ENCODE peak calls at places on chromosomes 2 and 18, in four cellular contexts. One of them, this sample, is unnamed.

GRCh38 chr2:191740016-191740419 is 62.1 kb downstream of the NABP1 start:
- DNase-seq in SK-N-SH: no peak
- DNase-seq in A549: peak; percentile 3
- DNase-seq in H1: no peak
- DNase-seq in this sample: no peak

GRCh38 chr2:213306320-213306942 is 22.2 kb downstream of the SPAG16 start:
- DNase-seq in A549: no peak
- DNase-seq in H1: no peak
- DNase-seq in SK-N-SH: no peak
- DNase-seq in this sample: peak; percentile 43

GRCh38 chr2:175823291-175824073 is 178.6 kb downstream of the LNPK start:
- DNase-seq in A549: no peak
- DNase-seq in H1: no peak
- DNase-seq in SK-N-SH: no peak
- DNase-seq in this sample: no peak

GRCh38 chr2:43531251-43531650 is 64.6 kb downstream of the THADA start:
- DNase-seq in H1: no peak
- DNase-seq in A549: no peak
- DNase-seq in SK-N-SH: no peak
- DNase-seq in this sample: no peak

GRCh38 chr2:1101982-1102381 is 151.3 kb downstream of the SNTG2 start:
- DNase-seq in A549: no peak
- DNase-seq in SK-N-SH: no peak
- DNase-seq in H1: no peak
- DNase-seq in this sample: no peak

GRCh38 chr2:114929225-114929624 is 486.8 kb downstream of the DPP10 start:
- DNase-seq in A549: no peak
- DNase-seq in H1: no peak
- DNase-seq in SK-N-SH: no peak
- DNase-seq in this sample: no peak

GRCh38 chr2:197445746-197446145 is 7.6 kb upstream of the COQ10B start:
- DNase-seq in A549: no peak
- DNase-seq in H1: no peak
- DNase-seq in SK-N-SH: no peak
- DNase-seq in this sample: no peak

GRCh38 chr18:32661486-32662299 is 111.1 kb downstream of the KLHL14 start:
- DNase-seq in SK-N-SH: no peak
- DNase-seq in H1: no peak
- DNase-seq in A549: no peak
- DNase-seq in this sample: no peak

GRCh38 chr2:241225983-241226382 is 37.5 kb downstream of the ANO7 start:
- DNase-seq in A549: no peak
- DNase-seq in SK-N-SH: no peak
- DNase-seq in H1: no peak
- DNase-seq in this sample: no peak

GRCh38 chr18:9135912-9136314 is 668 bp upstream of the ANKRD12 start:
- DNase-seq in SK-N-SH: no peak
- DNase-seq in A549: peak; percentile 6
- DNase-seq in H1: peak; percentile 89
- DNase-seq in this sample: no peak

GRCh38 chr2:69260666-69261065 is 126.4 kb downstream of the GFPT1 start:
- DNase-seq in H1: no peak
- DNase-seq in A549: no peak
- DNase-seq in SK-N-SH: no peak
- DNase-seq in this sample: no peak

GRCh38 chr2:45867800-45868199 is 216.3 kb downstream of the PRKCE start:
- DNase-seq in A549: no peak
- DNase-seq in H1: no peak
- DNase-seq in SK-N-SH: no peak
- DNase-seq in this sample: no peak

GRCh38 chr2:926259-926780 is 24.3 kb upstream of the SNTG2 start:
- DNase-seq in H1: no peak
- DNase-seq in A549: no peak
- DNase-seq in SK-N-SH: no peak
- DNase-seq in this sample: no peak

GRCh38 chr2:241199286-241199685 is 10.8 kb downstream of the ANO7 start:
- DNase-seq in SK-N-SH: no peak
- DNase-seq in H1: peak; percentile 47
- DNase-seq in A549: no peak
- DNase-seq in this sample: no peak

GRCh38 chr2:77552956-77553355 is 30.8 kb upstream of the LRRTM4 start:
- DNase-seq in A549: no peak
- DNase-seq in H1: no peak
- DNase-seq in SK-N-SH: no peak
- DNase-seq in this sample: no peak

GRCh38 chr2:36530178-36530982 is 67.6 kb downstream of the FEZ2 start:
- DNase-seq in H1: no peak
- DNase-seq in A549: no peak
- DNase-seq in SK-N-SH: no peak
- DNase-seq in this sample: no peak

GRCh38 chr2:98102878-98103277 is 15.9 kb downstream of the VWA3B start:
- DNase-seq in H1: no peak
- DNase-seq in SK-N-SH: no peak
- DNase-seq in A549: no peak
- DNase-seq in this sample: no peak

GRCh38 chr2:112692914-112693313 is 27.9 kb upstream of the NT5DC4 start:
- DNase-seq in A549: no peak
- DNase-seq in H1: no peak
- DNase-seq in SK-N-SH: no peak
- DNase-seq in this sample: no peak

GRCh38 chr18:63511285-63511684 is 30.9 kb upstream of the SERPINB12 start:
- DNase-seq in SK-N-SH: peak; percentile 23
- DNase-seq in H1: peak; percentile 68
- DNase-seq in A549: peak; percentile 13
- DNase-seq in this sample: no peak

GRCh38 chr2:202721621-202722020 is 86.9 kb downstream of the FAM117B start:
- DNase-seq in A549: no peak
- DNase-seq in SK-N-SH: no peak
- DNase-seq in H1: no peak
- DNase-seq in this sample: no peak

GRCh38 chr2:11872247-11872947 is 126.0 kb downstream of the LPIN1 start:
- DNase-seq in A549: no peak
- DNase-seq in SK-N-SH: no peak
- DNase-seq in H1: no peak
- DNase-seq in this sample: no peak

GRCh38 chr2:199682001-199682400 is 169.0 kb downstream of the FTCDNL1 start:
- DNase-seq in H1: no peak
- DNase-seq in A549: no peak
- DNase-seq in SK-N-SH: no peak
- DNase-seq in this sample: no peak

GRCh38 chr18:76380791-76381405 is 114.1 kb downstream of the ZNF516 start:
- DNase-seq in H1: peak; percentile 90
- DNase-seq in A549: peak; percentile 54
- DNase-seq in SK-N-SH: no peak
- DNase-seq in this sample: no peak

GRCh38 chr2:31962757-31963361 is 47.9 kb downstream of the MEMO1 start:
- DNase-seq in SK-N-SH: no peak
- DNase-seq in A549: no peak
- DNase-seq in H1: no peak
- DNase-seq in this sample: no peak

GRCh38 chr18:32549248-32549842 is 78.7 kb upstream of the GAREM1 start:
- DNase-seq in A549: peak; percentile 6
- DNase-seq in SK-N-SH: peak; percentile 81
- DNase-seq in H1: peak; percentile 58
- DNase-seq in this sample: no peak

GRCh38 chr18:78719821-78720220 is 259.8 kb upstream of the SALL3 start:
- DNase-seq in A549: no peak
- DNase-seq in H1: no peak
- DNase-seq in SK-N-SH: no peak
- DNase-seq in this sample: no peak

GRCh38 chr2:123715467-123715982 is 309.6 kb upstream of the CNTNAP5 start:
- DNase-seq in SK-N-SH: no peak
- DNase-seq in H1: no peak
- DNase-seq in A549: no peak
- DNase-seq in this sample: no peak

GRCh38 chr2:129883121-129883520 is 96.3 kb upstream of the RAB6C start:
- DNase-seq in SK-N-SH: no peak
- DNase-seq in A549: no peak
- DNase-seq in H1: no peak
- DNase-seq in this sample: no peak

GRCh38 chr18:49811151-49811938 is 2.0 kb downstream of the ACAA2 start:
- DNase-seq in H1: no peak
- DNase-seq in SK-N-SH: peak; percentile 12
- DNase-seq in A549: no peak
- DNase-seq in this sample: no peak

GRCh38 chr18:76572517-76573247 is 77.6 kb upstream of the ZNF516 start:
- DNase-seq in A549: no peak
- DNase-seq in H1: peak; percentile 33
- DNase-seq in SK-N-SH: no peak
- DNase-seq in this sample: no peak

GRCh38 chr18:37565985-37566478 is 434 bp upstream of the CELF4 start:
- DNase-seq in A549: peak; percentile 32
- DNase-seq in SK-N-SH: peak; percentile 95
- DNase-seq in H1: peak; percentile 83
- DNase-seq in this sample: no peak

GRCh38 chr18:37566479-37567060 is 972 bp upstream of the CELF4 start:
- DNase-seq in H1: no peak
- DNase-seq in A549: no peak
- DNase-seq in SK-N-SH: peak; percentile 77
- DNase-seq in this sample: no peak

GRCh38 chr18:37567994-37568359 is 2.4 kb upstream of the CELF4 start:
- DNase-seq in H1: no peak
- DNase-seq in SK-N-SH: no peak
- DNase-seq in A549: no peak
- DNase-seq in this sample: no peak

GRCh38 chr18:37568671-37569070 is 3.1 kb upstream of the CELF4 start:
- DNase-seq in SK-N-SH: no peak
- DNase-seq in H1: no peak
- DNase-seq in A549: no peak
- DNase-seq in this sample: no peak

DNA sequence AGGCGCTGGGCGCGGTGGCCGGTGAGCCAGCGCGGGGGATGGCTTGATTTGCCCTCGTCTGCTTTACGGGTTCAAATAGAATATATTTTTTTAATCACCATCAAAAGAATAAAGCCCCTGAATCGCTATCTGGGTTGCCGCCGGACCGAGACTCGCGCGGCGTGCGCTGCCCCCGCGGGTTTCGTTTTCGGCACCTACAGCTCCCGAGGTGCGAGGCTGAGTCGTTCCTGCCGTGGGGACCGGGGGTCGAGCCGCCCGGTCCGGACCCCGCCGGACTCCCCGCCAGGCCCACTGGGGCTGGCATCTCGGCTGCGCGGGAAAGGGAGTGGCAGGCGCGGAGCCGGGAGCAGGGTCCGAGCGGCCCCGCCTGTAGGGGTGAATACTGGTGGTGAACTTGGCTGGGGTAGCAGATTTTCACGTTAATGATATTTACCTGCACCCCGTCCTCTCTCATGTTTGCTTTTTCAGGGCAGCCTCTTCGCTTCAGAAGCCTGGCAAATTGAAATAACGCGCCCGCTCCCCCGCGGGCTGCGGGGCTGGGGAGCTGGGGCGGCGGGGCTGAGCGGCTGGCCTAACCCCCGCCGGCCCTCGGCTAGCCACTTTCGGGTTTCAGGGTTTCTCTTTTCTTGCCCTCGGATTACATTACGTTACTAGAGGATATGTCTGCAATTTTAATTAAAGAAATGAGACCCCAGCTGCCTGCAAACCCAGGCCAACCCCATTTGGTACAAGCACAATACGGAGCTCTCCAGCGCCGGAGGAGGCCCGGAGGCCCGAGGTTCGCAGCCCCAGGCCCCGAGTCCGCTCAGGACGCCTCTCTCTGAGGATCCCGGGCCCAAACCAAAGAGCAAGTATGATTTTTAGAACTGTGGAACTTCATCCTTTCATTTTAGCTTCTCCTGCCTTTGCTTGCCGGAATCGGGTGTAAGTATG is 1.7 kb upstream of the CELF4 start:
- DNase-seq in SK-N-SH: peak; percentile 75
- DNase-seq in H1: no peak
- DNase-seq in A549: no peak
- DNase-seq in this sample: no peak
- H3K4me3 ChIP-seq in SK-N-SH: peak overlapping the region; percentile 46
- H3K4me3 ChIP-seq in H1: peak overlapping the region; percentile 84
- H3K4me3 ChIP-seq in A549: peak overlapping the region; percentile 41
- H3K4me3 ChIP-seq in this sample: peak overlapping the region; percentile 61

GRCh38 chr2:237669129-237669627 is 41.8 kb downstream of the LRRFIP1 start:
- DNase-seq in H1: no peak
- DNase-seq in A549: no peak
- DNase-seq in SK-N-SH: no peak
- DNase-seq in this sample: no peak
- H3K4me1 ChIP-seq in H1: peaks cover 9% of the 10 kb centered on the region
- H3K4me1 ChIP-seq in A549: peaks cover 10% of the 10 kb centered on the region
- H3K4me1 ChIP-seq in SK-N-SH: peaks cover 27% of the 10 kb centered on the region
- H3K4me1 ChIP-seq in this sample: peaks cover 6% of the 10 kb centered on the region

GRCh38 chr2:238155761-238156694 is 2.7 kb upstream of the ERFE start:
- DNase-seq in H1: no peak
- DNase-seq in A549: no peak
- DNase-seq in SK-N-SH: no peak
- DNase-seq in this sample: no peak

GRCh38 chr2:238158018-238158806 is 558 bp upstream of the ERFE start:
- DNase-seq in A549: no peak
- DNase-seq in H1: peak; percentile 79
- DNase-seq in SK-N-SH: no peak
- DNase-seq in this sample: no peak

GRCh38 chr2:238158807-238159539 is at the start of gene ERFE:
- DNase-seq in A549: peak; percentile 49
- DNase-seq in SK-N-SH: peak; percentile 96
- DNase-seq in H1: peak; percentile 87
- DNase-seq in this sample: no peak

GRCh38 chr2:238159676-238160205 is 971 bp downstream of the ERFE start:
- DNase-seq in SK-N-SH: no peak
- DNase-seq in A549: no peak
- DNase-seq in H1: no peak
- DNase-seq in this sample: no peak

GRCh38 chr2:238157506-238158017 is 1.2 kb upstream of the ERFE start:
- DNase-seq in SK-N-SH: no peak
- DNase-seq in H1: no peak
- DNase-seq in A549: no peak
- DNase-seq in this sample: no peak
- TF ChIP-seq EP300 in SK-N-SH: no peak
- TF ChIP-seq EP300 in H1: no peak
- TF ChIP-seq EP300 in A549: no peak
- TF ChIP-seq EP300 in this sample: no peak

DNA sequence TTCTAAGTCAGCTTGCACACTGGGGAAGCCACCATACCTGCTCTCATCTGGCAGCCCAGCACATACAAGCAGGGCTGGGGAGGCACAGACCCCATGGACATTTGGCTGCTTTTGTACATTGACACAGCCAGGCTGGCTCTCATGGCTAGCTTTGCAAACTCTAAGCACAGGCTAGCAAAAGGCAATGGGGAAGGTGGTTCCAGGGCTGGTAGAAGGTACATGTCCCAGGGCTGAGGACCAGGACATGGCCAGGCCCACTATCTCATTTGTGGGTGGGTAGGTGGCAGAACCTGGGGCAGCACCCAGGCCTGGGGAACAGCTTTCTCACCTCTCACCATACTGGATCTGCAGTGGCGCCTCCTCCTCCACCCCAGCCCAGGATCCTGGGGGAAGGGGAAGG is 90.9 kb downstream of the HS1BP3 start:
- DNase-seq in SK-N-SH: no peak
- DNase-seq in H1: no peak
- DNase-seq in A549: no peak
- DNase-seq in this sample: no peak
- H3K4me3 ChIP-seq in SK-N-SH: no peak overlapping the region
- H3K4me3 ChIP-seq in H1: no peak overlapping the region
- H3K4me3 ChIP-seq in A549: no peak overlapping the region
- H3K4me3 ChIP-seq in this sample: no peak overlapping the region